ENCODE peak calls at places on chromosomes 13 and 19, in four cellular contexts. Q is heart right ventricle, G is EL, S is aorta. X is an unnamed sample.

GRCh38 chr13:73275163-73275562 is 216.4 kb downstream of the KLF5 start:
- DNase-seq in G (no peak), Q (no peak), S (no peak), X (no peak)

GRCh38 chr13:73464758-73465628 is 406.2 kb downstream of the KLF5 start:
- DNase-seq in Q (no peak), G (no peak), S (no peak), X (no peak)

GRCh38 chr13:76991432-76991795 is 467 bp upstream of the CLN5 start:
- DNase-seq in G (peak; percentile 1), S (no peak), Q (no peak), X (no peak)

GRCh38 chr19:16463991-16464575 is 7.7 kb downstream of the EPS15L1 start:
- DNase-seq in S (no peak), G (peak; percentile 45), Q (no peak), X (no peak)

GRCh38 chr13:57724486-57725272 is 93.1 kb downstream of the PCDH17 start:
- DNase-seq in Q (no peak), G (no peak), S (no peak), X (no peak)

GRCh38 chr13:111491659-111492058 is 171.2 kb downstream of the TEX29 start:
- DNase-seq in Q (no peak), G (no peak), S (no peak), X (no peak)

GRCh38 chr13:113819341-113819730 is 44.5 kb downstream of the GAS6 start:
- DNase-seq in G (no peak), Q (no peak), S (no peak), X (no peak)

GRCh38 chr19:18796239-18796638 is 5.1 kb upstream of the COMP start:
- DNase-seq in Q (no peak), G (no peak), S (no peak), X (no peak)

GRCh38 chr13:68275758-68276157 is 1045.6 kb upstream of the PCDH9 start:
- DNase-seq in G (no peak), Q (no peak), S (no peak), X (no peak)

GRCh38 chr19:16249826-16250434 is 52.2 kb downstream of the AP1M1 start:
- DNase-seq in G (peak; percentile 17), Q (no peak), S (no peak), X (no peak)

GRCh38 chr19:44671400-44671799 is at the start of gene CEACAM19:
- DNase-seq in S (no peak), G (no peak), Q (no peak), X (no peak)

GRCh38 chr13:21670006-21670882 is 629 bp upstream of the FGF9 start:
- DNase-seq in G (peak; percentile 58), S (peak; percentile 84), Q (peak; percentile 35), X (peak; percentile 89)

GRCh38 chr13:43132228-43132627 is 108.8 kb downstream of the DNAJC15 start:
- DNase-seq in G (peak; percentile 48), Q (peak; percentile 21), S (no peak), X (no peak)

GRCh38 chr13:52127783-52128702 is 830 bp downstream of the NEK5 start:
- DNase-seq in S (peak; percentile 78), Q (peak; percentile 66), G (peak; percentile 62), X (peak; percentile 68)

GRCh38 chr13:30408319-30409101 is 13.8 kb upstream of the UBE2L5 start:
- DNase-seq in Q (peak; percentile 95), G (peak; percentile 84), S (peak; percentile 99), X (peak; percentile 83)

GRCh38 chr13:99981115-99982020 is at the start of gene ZIC2:
- DNase-seq in S (no peak), Q (no peak), G (peak; percentile 50), X (peak; percentile 85)

GRCh38 chr19:56159616-56160271 is 16.1 kb upstream of the GALP start:
- DNase-seq in Q (no peak), S (no peak), G (no peak), X (no peak)

GRCh38 chr19:13208131-13208963 is 58.1 kb downstream of the IER2 start:
- DNase-seq in G (peak; percentile 68), S (no peak), Q (peak; percentile 80), X (no peak)

GRCh38 chr19:53953383-53953782 is 9.4 kb upstream of the CACNG8 start:
- DNase-seq in Q (no peak), G (no peak), S (no peak), X (no peak)

GRCh38 chr13:27336005-27336673 is 65.5 kb downstream of the RASL11A start:
- DNase-seq in G (no peak), S (no peak), Q (no peak), X (no peak)

GRCh38 chr19:3982701-3983541 is 2.3 kb downstream of the EEF2 start:
- DNase-seq in S (no peak), Q (peak; percentile 8), G (peak; percentile 78), X (no peak)

GRCh38 chr19:12689581-12690216 is 1.9 kb downstream of the GNG14 start:
- DNase-seq in Q (no peak), G (no peak), S (no peak), X (no peak)

GRCh38 chr13:98173431-98173921 is 3.6 kb downstream of the RNF113B start:
- DNase-seq in G (peak; percentile 97), S (no peak), Q (no peak), X (no peak)

GRCh38 chr13:28136916-28137315 is 1.4 kb upstream of the PAN3 start:
- DNase-seq in Q (no peak), S (no peak), G (no peak), X (no peak)

GRCh38 chr13:94660695-94661324 is 51.5 kb downstream of the SOX21 start:
- DNase-seq in S (no peak), Q (no peak), G (peak; percentile 28), X (peak; percentile 73)

GRCh38 chr19:58466760-58467589 is at the start of gene ZNF324:
- DNase-seq in S (peak; percentile 100), G (peak; percentile 94), Q (peak; percentile 98), X (peak; percentile 95)

GRCh38 chr13:98585398-98585754 is 8.5 kb upstream of the STK24 start:
- DNase-seq in G (no peak), S (no peak), Q (no peak), X (no peak)

GRCh38 chr19:50478901-50479715 is 2.5 kb upstream of the GARIN5A start:
- DNase-seq in G (peak; percentile 56), S (peak; percentile 72), Q (no peak), X (no peak)

GRCh38 chr13:32585625-32586021 is 629 bp upstream of the PDS5B start:
- DNase-seq in Q (no peak), G (no peak), S (no peak), X (no peak)

GRCh38 chr13:48125794-48126228 is 30.9 kb upstream of the MED4 start:
- DNase-seq in G (no peak), Q (peak; percentile 77), S (no peak), X (no peak)

GRCh38 chr13:70959376-70959775 is 851.1 kb upstream of the KLHL1 start:
- DNase-seq in G (no peak), S (no peak), Q (no peak), X (no peak)

GRCh38 chr13:27797228-27797624 is 4.9 kb downstream of the GSX1 start:
- DNase-seq in Q (no peak), S (no peak), G (peak; percentile 46), X (no peak)

GRCh38 chr19:38653028-38653571 is 5.7 kb downstream of the ACTN4 start:
- DNase-seq in S (no peak), G (no peak), Q (no peak), X (peak; percentile 8)

GRCh38 chr19:14528419-14529253 is 758 bp upstream of the TECR start:
- DNase-seq in S (no peak), Q (no peak), G (no peak), X (no peak)

X was measured in NCI-H748 treated with DMSO at 0.1 percent for 48 hours.